ENCODE peak calls at places on chromosomes 7 and 10, in five cellular contexts. L is fibroblast of lung, S is stomach, P is ovary, K is tibial artery. H is an unnamed sample. For H3K4me1, the result is how much of the 10 kb centered on the place peaks cover.

GRCh38 chr10:88456730-88457129 is 126.4 kb downstream of the RNLS start:
- DNase-seq in L (peak), S (no peak), P (no peak), K (no peak), H (no peak)

GRCh38 chr7:144720139-144720538 is 115.7 kb downstream of the TPK1 start:
- DNase-seq in L (peak), S (no peak), P (no peak), K (no peak), H (peak)

GRCh38 chr10:50600831-50601466 is 22.8 kb downstream of the SGMS1 start:
- DNase-seq in L (peak), S (no peak), P (no peak), K (no peak), H (no peak)

GRCh38 chr7:108415821-108416536 is 40.3 kb downstream of the NRCAM start:
- DNase-seq in L (peak), S (no peak), P (no peak), K (no peak), H (peak)

GRCh38 chr7:155858521-155859061 is 46.3 kb upstream of the SHH start:
- DNase-seq in L (peak), S (peak), P (no peak), K (no peak), H (no peak)

GRCh38 chr10:52442576-52442975 is 128.5 kb downstream of the DKK1 start:
- DNase-seq in L (peak), S (no peak), P (no peak), K (no peak), H (no peak)

GRCh38 chr10:102289840-102290239 is 44.5 kb downstream of the GBF1 start:
- DNase-seq in L (no peak), S (no peak), P (no peak), K (no peak), H (no peak)

GRCh38 chr7:85392789-85393188 is 205.9 kb upstream of the SEMA3D start:
- DNase-seq in L (no peak), S (no peak), P (no peak), K (no peak), H (no peak)

GRCh38 chr10:58414270-58415041 is 29.2 kb downstream of the TFAM start:
- DNase-seq in L (peak), S (no peak), P (no peak), K (no peak), H (peak)

GRCh38 chr10:106504536-106504935 is 660.0 kb downstream of the SORCS1 start:
- DNase-seq in L (no peak), S (no peak), P (no peak), K (no peak), H (no peak)

GRCh38 chr7:85004402-85004801 is 182.5 kb downstream of the SEMA3D start:
- DNase-seq in L (peak), S (no peak), P (no peak), K (no peak), H (peak)

GRCh38 chr7:91326516-91327209 is 62.4 kb downstream of the FZD1 start:
- DNase-seq in L (no peak), S (no peak), P (no peak), K (no peak), H (peak)

GRCh38 chr10:131631619-131632018 is 269.2 kb upstream of the PPP2R2D start:
- DNase-seq in L (no peak), S (no peak), P (no peak), K (no peak), H (no peak)

GRCh38 chr10:77135555-77135954 is 502.1 kb downstream of the KCNMA1 start:
- DNase-seq in L (no peak), S (no peak), P (no peak), K (no peak), H (no peak)

GRCh38 chr7:79523426-79523825 is 70.0 kb upstream of the MAGI2 start:
- DNase-seq in L (no peak), S (no peak), P (no peak), K (no peak), H (no peak)

GRCh38 chr10:8034666-8035640 is 19.5 kb upstream of the GATA3 start:
- DNase-seq in L (no peak), S (no peak), P (no peak), K (no peak), H (peak)

GRCh38 chr10:54742416-54742815 is 58.6 kb downstream of the PCDH15 start:
- DNase-seq in L (no peak), S (no peak), P (no peak), K (no peak), H (no peak)

GRCh38 chr7:123571684-123572083 is 14.1 kb upstream of the NDUFA5 start:
- DNase-seq in L (peak), S (no peak), P (no peak), K (no peak), H (no peak)

GRCh38 chr10:79146611-79147130 is 77.9 kb downstream of the ZMIZ1 start:
- DNase-seq in L (peak), S (peak), P (peak), K (peak), H (no peak)

GRCh38 chr10:31940839-31941653 is 12.4 kb upstream of the ARHGAP12 start:
- DNase-seq in L (peak), S (peak), P (no peak), K (no peak), H (peak)

GRCh38 chr10:67075381-67076001 is 149.7 kb downstream of the LRRTM3 start:
- DNase-seq in L (no peak), S (no peak), P (no peak), K (no peak), H (no peak)

GRCh38 chr7:133783276-133783675 is 343.9 kb upstream of the LRGUK start:
- DNase-seq in L (peak), S (no peak), P (no peak), K (no peak), H (no peak)

GRCh38 chr10:128150551-128150950 is 24.3 kb upstream of the MKI67 start:
- DNase-seq in L (no peak), S (no peak), P (no peak), K (no peak), H (no peak)

GRCh38 chr10:12348870-12349627 is at the start of gene CAMK1D:
- DNase-seq in L (peak), S (peak), P (peak), K (peak), H (peak)

GRCh38 chr10:69383485-69384089 is 33.1 kb downstream of the TACR2 start:
- DNase-seq in L (peak), S (no peak), P (no peak), K (no peak), H (no peak)

GRCh38 chr10:130618636-130619035 is 482.4 kb downstream of the GLRX3 start:
- DNase-seq in L (no peak), S (no peak), P (no peak), K (no peak), H (no peak)

GRCh38 chr7:39954694-39955093 is 4.6 kb downstream of the CDK13 start:
- DNase-seq in L (no peak), S (no peak), P (no peak), K (no peak), H (no peak)

GRCh38 chr7:50684011-50684701 is 98.5 kb downstream of the GRB10 start:
- DNase-seq in L (no peak), S (no peak), P (no peak), K (no peak), H (no peak)

GRCh38 chr7:75772081-75773077 is at the start of gene CCL26:
- DNase-seq in L (peak), S (peak), P (peak), K (peak), H (no peak)

GRCh38 chr7:34083440-34083839 is 178.1 kb downstream of the BMPER start:
- DNase-seq in L (no peak), S (no peak), P (no peak), K (no peak), H (no peak)

GRCh38 chr10:7408494-7409044 is 2.3 kb downstream of the SFMBT2 start:
- DNase-seq in L (peak), S (peak), P (peak), K (no peak), H (peak)

GRCh38 chr7:101239951-101240220 is 2.3 kb upstream of the CLDN15 start:
- DNase-seq in L (no peak), S (no peak), P (no peak), K (no peak), H (no peak)
- H3K4me1 ChIP-seq in L (under half), S (half or more), P (under half), K (under half), H (under half)

GRCh38 chr10:119656760-119657159 is 5.6 kb downstream of the BAG3 start:
- DNase-seq in L (no peak), S (no peak), P (no peak), K (peak), H (no peak)

GRCh38 chr10:119663866-119664698 is 12.9 kb downstream of the BAG3 start:
- DNase-seq in L (no peak), S (no peak), P (no peak), K (no peak), H (no peak)

GRCh38 chr10:119657725-119658124 is 6.5 kb downstream of the BAG3 start:
- DNase-seq in L (peak), S (no peak), P (no peak), K (no peak), H (no peak)

GRCh38 chr10:119658274-119658673 is 7.1 kb downstream of the BAG3 start:
- DNase-seq in L (peak), S (peak), P (peak), K (peak), H (peak)

DNA sequence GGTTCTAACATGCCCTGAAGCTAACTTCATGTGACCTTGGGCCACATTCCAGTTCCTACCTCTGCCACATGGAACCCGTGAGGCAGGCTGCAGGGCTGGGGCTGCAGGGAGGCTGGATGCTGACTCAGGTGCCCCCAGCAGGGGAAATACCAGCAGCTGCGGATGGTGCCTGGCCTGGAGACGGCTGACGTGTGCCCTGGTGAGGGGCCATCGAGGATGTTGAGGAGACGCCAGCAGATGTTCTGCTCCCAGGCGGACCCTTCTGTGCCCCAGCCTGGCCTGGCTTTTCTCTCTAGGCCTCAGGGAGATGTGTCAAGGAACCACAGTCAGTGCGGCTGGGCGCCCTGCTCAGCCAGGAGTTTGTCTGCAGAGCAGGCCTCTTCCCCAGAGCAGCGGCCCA is 8.8 kb downstream of the BAG3 start:
- DNase-seq in L (no peak), S (no peak), P (no peak), K (no peak), H (no peak)
- H3K4me1 ChIP-seq in L (half or more), S (half or more), P (under half), K (half or more), H (half or more)

DNA sequence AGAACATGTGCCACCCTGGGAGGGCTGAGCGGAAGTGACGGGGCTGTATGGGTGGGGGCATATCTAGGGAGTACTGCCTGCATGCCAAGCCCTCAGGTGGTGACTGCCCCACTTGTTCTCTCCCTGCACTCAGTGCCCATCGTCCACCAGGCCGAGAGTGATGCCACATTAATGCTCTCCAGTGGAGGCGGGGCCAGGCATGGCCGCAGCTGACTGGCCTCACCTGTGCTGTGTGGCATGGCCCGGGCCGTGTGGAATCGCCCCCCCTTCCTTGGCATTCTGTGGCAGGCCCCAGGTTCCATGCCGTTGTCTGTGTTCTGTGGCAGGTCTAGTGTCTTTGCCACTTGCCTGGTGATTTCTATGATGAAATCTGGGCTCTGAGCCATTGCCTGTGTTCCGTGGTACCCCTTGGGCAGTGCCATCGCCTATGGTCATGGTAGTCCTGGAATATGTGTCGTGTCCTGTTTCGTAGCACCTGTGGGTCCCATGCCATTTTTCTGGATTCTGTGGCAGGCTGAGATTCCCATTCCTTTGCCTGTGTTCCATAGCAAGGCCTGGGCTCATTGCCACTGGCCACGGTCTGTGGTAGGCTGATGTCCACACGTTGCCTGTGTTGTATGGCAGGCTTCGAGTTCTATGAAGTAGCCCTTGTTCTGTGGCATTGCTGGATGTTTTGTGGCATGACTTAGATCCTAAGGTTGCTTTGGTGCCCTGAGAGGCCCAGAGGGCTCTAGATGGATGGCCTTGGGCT is 8.9 kb downstream of the FLNC start:
- DNase-seq in L (no peak), S (no peak), P (no peak), K (no peak), H (no peak)
- H3K4me1 ChIP-seq in L (under half), S (under half), P (under half), K (under half), H (under half)

GRCh38 chr7:97079300-97079699 is 38.2 kb upstream of the SDHAF3 start:
- DNase-seq in L (no peak), S (no peak), P (no peak), K (no peak), H (no peak)

GRCh38 chr7:97078023-97078988 is 39.2 kb upstream of the SDHAF3 start:
- DNase-seq in L (no peak), S (no peak), P (no peak), K (no peak), H (no peak)

GRCh38 chr7:97075928-97076327 is 41.6 kb upstream of the SDHAF3 start:
- DNase-seq in L (no peak), S (no peak), P (no peak), K (no peak), H (no peak)

DNA sequence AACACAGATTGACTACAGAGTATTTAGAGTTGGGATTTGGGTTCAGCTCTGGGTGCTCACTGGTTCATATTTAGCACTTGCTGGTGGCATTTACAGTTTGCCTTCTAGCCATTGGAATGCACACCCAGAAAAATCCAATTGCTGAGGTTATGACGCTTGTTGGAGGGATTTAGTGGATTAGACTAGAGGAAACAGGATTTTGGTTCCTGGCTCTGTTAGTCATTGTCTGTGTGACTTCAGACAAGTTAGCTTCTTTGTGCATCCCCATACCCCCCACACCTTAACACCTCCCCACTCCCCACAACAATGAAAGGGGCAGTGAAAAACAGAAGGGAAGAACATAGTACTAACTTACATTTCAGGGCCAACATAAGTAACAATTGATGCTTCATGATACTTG is 35.6 kb upstream of the SDHAF3 start:
- DNase-seq in L (no peak), S (no peak), P (no peak), K (no peak), H (no peak)
- H3K4me1 ChIP-seq in L (under half), S (under half), P (under half), K (under half), H (under half)

DNA sequence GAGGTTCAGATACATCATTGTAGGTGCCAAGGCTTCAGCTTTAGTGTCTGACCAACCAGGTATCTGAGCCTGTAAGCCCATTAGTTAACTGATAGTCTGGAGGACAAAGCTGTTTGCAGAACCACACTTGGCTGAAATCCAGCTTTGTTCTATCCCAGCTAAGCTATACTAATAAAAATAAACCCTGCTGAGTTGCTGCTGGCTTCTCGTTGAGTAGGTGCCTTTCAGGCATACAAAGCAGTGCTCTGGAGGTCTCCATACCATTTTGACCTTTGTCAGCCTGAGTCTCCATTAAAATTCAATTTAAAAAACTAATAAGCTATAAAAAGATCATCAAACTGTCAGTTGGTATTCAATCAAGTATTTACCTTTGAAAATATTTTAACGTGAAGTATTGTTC is 22.0 kb downstream of the CDCA7L start:
- DNase-seq in L (peak), S (no peak), P (no peak), K (no peak), H (peak)
- H3K4me1 ChIP-seq in L (under half), S (under half), P (under half), K (under half), H (under half)

GRCh38 chr7:71480814-71481213 is 348.9 kb downstream of the GALNT17 start:
- DNase-seq in L (no peak), S (no peak), P (no peak), K (no peak), H (no peak)
- H3K4me1 ChIP-seq in L (under half), S (under half), P (under half), K (under half), H (under half)

GRCh38 chr10:114682532-114682931 is 24.5 kb upstream of the ABLIM1 start:
- DNase-seq in L (no peak), S (no peak), P (no peak), K (no peak), H (no peak)
- H3K4me1 ChIP-seq in L (under half), S (half or more), P (under half), K (under half), H (under half)

GRCh38 chr7:139648617-139648932 is 125.1 kb downstream of the CLEC2L start:
- DNase-seq in L (no peak), S (no peak), P (no peak), K (no peak), H (no peak)
- H3K4me1 ChIP-seq in L (under half), S (half or more), P (under half), K (under half), H (under half)

DNA sequence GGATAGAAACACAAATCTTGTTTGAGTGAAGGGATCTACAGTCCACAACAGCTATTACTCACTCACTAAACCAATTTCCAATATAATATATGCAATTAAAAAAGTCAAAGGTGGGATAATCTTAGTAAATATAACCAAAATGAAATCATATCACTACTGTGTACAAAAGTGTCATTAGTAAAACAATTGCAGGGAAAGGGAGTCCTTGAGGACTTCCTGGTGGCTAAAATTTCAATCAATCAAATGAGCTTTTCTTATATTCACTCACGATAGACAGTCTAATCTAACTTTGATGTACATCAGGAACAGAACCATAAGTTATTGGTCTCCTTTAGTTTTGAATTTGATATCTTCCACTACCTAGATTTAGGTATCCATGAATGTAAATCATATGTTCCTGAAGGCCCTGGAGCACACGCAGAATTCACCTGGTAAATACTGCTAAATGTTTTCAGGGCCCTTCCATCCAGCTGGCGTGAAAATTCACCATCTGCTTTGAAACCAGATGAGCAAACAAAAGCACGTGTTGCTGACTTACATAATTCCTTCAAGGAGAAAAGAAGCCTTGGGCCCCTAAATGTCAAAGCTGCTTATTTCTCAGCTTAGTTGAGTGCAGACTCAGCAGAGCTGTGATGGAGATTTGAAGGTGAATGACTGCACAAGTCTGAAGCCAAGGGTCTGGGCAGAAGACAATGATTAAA is 159.3 kb upstream of the TMEM196 start:
- DNase-seq in L (no peak), S (no peak), P (no peak), K (no peak), H (no peak)
- H3K4me1 ChIP-seq in L (under half), S (under half), P (under half), K (under half), H (under half)

GRCh38 chr10:113458944-113459343 is 93.9 kb upstream of the HABP2 start:
- DNase-seq in L (no peak), S (no peak), P (no peak), K (no peak), H (no peak)
- H3K4me1 ChIP-seq in L (under half), S (under half), P (under half), K (under half), H (under half)